ENCODE peak calls at places on chromosomes 4 and X, in five cellular contexts. One of them, this sample, is unnamed.

GRCh38 chrX:105882581-105883275 is 60.4 kb downstream of the NRK start:
- DNase-seq in AG04450: no peak
- DNase-seq in SJSA1: no peak
- DNase-seq in aorta: no peak
- DNase-seq in CD4-positive, alpha-beta T cell: no peak
- DNase-seq in this sample: no peak

GRCh38 chr4:1723131-1723801 is 1.9 kb downstream of the TACC3 start:
- DNase-seq in SJSA1: no peak
- DNase-seq in AG04450: no peak
- DNase-seq in aorta: no peak
- DNase-seq in CD4-positive, alpha-beta T cell: peak; percentile 39
- DNase-seq in this sample: peak; percentile 19

GRCh38 chr4:74886490-74886889 is 46.4 kb upstream of the PARM1 start:
- DNase-seq in CD4-positive, alpha-beta T cell: no peak
- DNase-seq in aorta: no peak
- DNase-seq in SJSA1: no peak
- DNase-seq in AG04450: no peak
- DNase-seq in this sample: no peak

GRCh38 chr4:92387459-92388069 is 83.8 kb downstream of the GRID2 start:
- DNase-seq in aorta: no peak
- DNase-seq in CD4-positive, alpha-beta T cell: no peak
- DNase-seq in SJSA1: peak; percentile 15
- DNase-seq in AG04450: peak; percentile 8
- DNase-seq in this sample: no peak

GRCh38 chr4:101604976-101605375 is 185.6 kb upstream of the BANK1 start:
- DNase-seq in AG04450: no peak
- DNase-seq in SJSA1: no peak
- DNase-seq in CD4-positive, alpha-beta T cell: no peak
- DNase-seq in aorta: no peak
- DNase-seq in this sample: no peak

GRCh38 chrX:68995386-68995779 is 166.6 kb downstream of the EFNB1 start:
- DNase-seq in CD4-positive, alpha-beta T cell: no peak
- DNase-seq in aorta: no peak
- DNase-seq in AG04450: no peak
- DNase-seq in SJSA1: no peak
- DNase-seq in this sample: no peak

GRCh38 chrX:146186540-146186939 is 368.9 kb downstream of the SLITRK2 start:
- DNase-seq in SJSA1: no peak
- DNase-seq in AG04450: no peak
- DNase-seq in CD4-positive, alpha-beta T cell: no peak
- DNase-seq in aorta: no peak
- DNase-seq in this sample: no peak

GRCh38 chrX:138487866-138488265 is 223.7 kb downstream of the FGF13 start:
- DNase-seq in SJSA1: no peak
- DNase-seq in CD4-positive, alpha-beta T cell: no peak
- DNase-seq in AG04450: no peak
- DNase-seq in aorta: no peak
- DNase-seq in this sample: no peak

GRCh38 chr4:129218355-129218754 is 122.4 kb downstream of the C4orf33 start:
- DNase-seq in SJSA1: no peak
- DNase-seq in CD4-positive, alpha-beta T cell: no peak
- DNase-seq in AG04450: no peak
- DNase-seq in aorta: no peak
- DNase-seq in this sample: no peak

GRCh38 chrX:105870465-105870864 is 48.1 kb downstream of the NRK start:
- DNase-seq in SJSA1: no peak
- DNase-seq in CD4-positive, alpha-beta T cell: no peak
- DNase-seq in aorta: no peak
- DNase-seq in AG04450: no peak
- DNase-seq in this sample: no peak

GRCh38 chr4:174352405-174352804 is 68.7 kb downstream of the CEP44 start:
- DNase-seq in AG04450: no peak
- DNase-seq in SJSA1: no peak
- DNase-seq in aorta: no peak
- DNase-seq in CD4-positive, alpha-beta T cell: no peak
- DNase-seq in this sample: no peak

GRCh38 chr4:53711916-53712315 is 120.6 kb upstream of the LNX1 start:
- DNase-seq in SJSA1: no peak
- DNase-seq in CD4-positive, alpha-beta T cell: no peak
- DNase-seq in aorta: no peak
- DNase-seq in AG04450: no peak
- DNase-seq in this sample: no peak

GRCh38 chr4:185987976-185988627 is 80.9 kb upstream of the TLR3 start:
- DNase-seq in SJSA1: no peak
- DNase-seq in AG04450: no peak
- DNase-seq in CD4-positive, alpha-beta T cell: no peak
- DNase-seq in aorta: no peak
- DNase-seq in this sample: no peak
- H3K27ac ChIP-seq in SJSA1: no peak overlapping the region
- H3K27ac ChIP-seq in AG04450: no peak overlapping the region
- H3K27ac ChIP-seq in CD4-positive, alpha-beta T cell: no peak overlapping the region
- H3K27ac ChIP-seq in aorta: no peak overlapping the region
- H3K27ac ChIP-seq in this sample: no peak overlapping the region

DNA sequence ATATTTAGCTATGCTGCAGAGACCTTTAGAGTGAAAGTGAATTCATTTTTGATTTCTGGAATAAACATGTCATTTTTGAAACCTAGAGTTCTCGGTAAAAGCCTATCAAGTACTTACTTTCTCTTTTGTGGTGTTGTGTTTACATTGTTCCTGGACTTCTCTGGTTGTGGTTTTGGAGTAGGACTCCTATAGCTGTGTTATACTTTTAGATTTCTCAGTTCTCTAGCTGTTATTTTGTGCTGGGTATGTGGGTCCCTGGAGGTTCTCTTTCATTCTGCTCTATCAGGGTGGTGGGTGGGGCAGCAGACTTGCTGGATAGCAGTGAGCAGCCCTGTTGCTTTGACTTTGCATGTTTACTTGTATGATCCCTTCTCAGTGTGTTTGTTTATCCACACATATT is 25.6 kb upstream of the MSMO1 start:
- DNase-seq in CD4-positive, alpha-beta T cell: no peak
- DNase-seq in SJSA1: peak; percentile 39
- DNase-seq in aorta: no peak
- DNase-seq in AG04450: no peak
- DNase-seq in this sample: no peak
- H3K27ac ChIP-seq in CD4-positive, alpha-beta T cell: peak overlapping the region; percentile 37
- H3K27ac ChIP-seq in SJSA1: no peak overlapping the region
- H3K27ac ChIP-seq in aorta: no peak overlapping the region
- H3K27ac ChIP-seq in AG04450: no peak overlapping the region
- H3K27ac ChIP-seq in this sample: peak overlapping the region; percentile 77

DNA sequence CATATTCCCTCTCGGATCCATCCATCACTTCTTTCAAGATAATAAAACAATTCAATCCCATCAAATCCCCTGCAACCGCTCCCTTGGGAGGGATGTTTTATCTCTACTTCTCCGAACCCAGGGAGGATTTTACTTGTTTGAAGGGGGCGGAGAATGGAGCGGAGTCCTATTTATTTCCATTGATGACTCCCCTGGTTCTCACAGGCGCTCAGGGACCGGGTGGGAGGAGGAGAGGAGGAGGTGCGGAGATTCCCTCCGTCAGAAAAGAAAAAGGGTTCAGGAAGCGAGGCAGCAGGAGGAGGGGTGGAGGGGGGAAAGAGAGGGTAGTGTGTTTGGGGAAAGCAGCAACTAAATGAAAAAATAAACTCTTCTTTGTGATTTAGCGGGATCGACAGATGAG is 2.1 kb downstream of the NDNF start:
- DNase-seq in AG04450: no peak
- DNase-seq in SJSA1: no peak
- DNase-seq in CD4-positive, alpha-beta T cell: no peak
- DNase-seq in aorta: no peak
- DNase-seq in this sample: no peak
- H3K27ac ChIP-seq in AG04450: no peak overlapping the region
- H3K27ac ChIP-seq in SJSA1: no peak overlapping the region
- H3K27ac ChIP-seq in CD4-positive, alpha-beta T cell: no peak overlapping the region
- H3K27ac ChIP-seq in aorta: no peak overlapping the region
- H3K27ac ChIP-seq in this sample: no peak overlapping the region

GRCh38 chrX:123189318-123189717 is 5.2 kb downstream of the GRIA3 start:
- DNase-seq in aorta: no peak
- DNase-seq in CD4-positive, alpha-beta T cell: no peak
- DNase-seq in AG04450: no peak
- DNase-seq in SJSA1: no peak
- DNase-seq in this sample: no peak
- H3K27ac ChIP-seq in aorta: no peak overlapping the region
- H3K27ac ChIP-seq in CD4-positive, alpha-beta T cell: no peak overlapping the region
- H3K27ac ChIP-seq in AG04450: no peak overlapping the region
- H3K27ac ChIP-seq in SJSA1: no peak overlapping the region
- H3K27ac ChIP-seq in this sample: no peak overlapping the region

GRCh38 chr4:20046931-20047677 is 204.6 kb upstream of the SLIT2 start:
- DNase-seq in SJSA1: peak; percentile 93
- DNase-seq in AG04450: no peak
- DNase-seq in CD4-positive, alpha-beta T cell: no peak
- DNase-seq in aorta: no peak
- DNase-seq in this sample: no peak
- H3K27ac ChIP-seq in SJSA1: peak overlapping the region; percentile 52
- H3K27ac ChIP-seq in AG04450: no peak overlapping the region
- H3K27ac ChIP-seq in CD4-positive, alpha-beta T cell: no peak overlapping the region
- H3K27ac ChIP-seq in aorta: no peak overlapping the region
- H3K27ac ChIP-seq in this sample: no peak overlapping the region

DNA sequence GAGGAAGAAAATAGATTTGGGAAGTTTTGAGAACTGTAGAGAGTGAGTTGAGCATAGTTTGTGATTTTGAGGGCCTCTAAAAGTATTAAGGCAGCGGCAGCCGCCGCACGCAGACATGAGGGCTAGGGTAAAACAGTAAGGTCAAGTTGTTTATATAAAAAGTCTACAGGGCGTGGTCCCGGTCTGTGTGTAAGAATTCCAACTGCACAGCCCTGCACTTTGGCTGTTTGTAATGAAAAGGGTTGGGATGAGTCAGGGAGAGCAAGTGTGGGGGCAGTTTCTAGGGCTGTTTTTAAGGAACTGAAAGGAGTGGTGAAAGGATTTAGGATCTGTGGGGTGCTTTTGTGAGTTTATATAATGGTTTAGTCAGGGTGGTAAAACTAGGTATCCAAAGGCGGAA is 55.0 kb downstream of the BEX3 start:
- DNase-seq in CD4-positive, alpha-beta T cell: no peak
- DNase-seq in SJSA1: peak; percentile 57
- DNase-seq in AG04450: peak; percentile 18
- DNase-seq in aorta: no peak
- DNase-seq in this sample: no peak
- H3K27ac ChIP-seq in CD4-positive, alpha-beta T cell: no peak overlapping the region
- H3K27ac ChIP-seq in SJSA1: peak overlapping the region; percentile 40
- H3K27ac ChIP-seq in AG04450: peak overlapping the region; percentile 47
- H3K27ac ChIP-seq in aorta: no peak overlapping the region
- H3K27ac ChIP-seq in this sample: no peak overlapping the region

GRCh38 chr4:118772149-118773081 is 63.5 kb downstream of the SEC24D start:
- DNase-seq in AG04450: no peak
- DNase-seq in CD4-positive, alpha-beta T cell: no peak
- DNase-seq in SJSA1: no peak
- DNase-seq in aorta: no peak
- DNase-seq in this sample: no peak
- H3K27ac ChIP-seq in AG04450: no peak overlapping the region
- H3K27ac ChIP-seq in CD4-positive, alpha-beta T cell: no peak overlapping the region
- H3K27ac ChIP-seq in SJSA1: no peak overlapping the region
- H3K27ac ChIP-seq in aorta: peak overlapping the region; percentile 43
- H3K27ac ChIP-seq in this sample: peak overlapping the region; percentile 20

GRCh38 chr4:90419124-90419711 is 292.0 kb downstream of the CCSER1 start:
- DNase-seq in CD4-positive, alpha-beta T cell: no peak
- DNase-seq in SJSA1: peak; percentile 14
- DNase-seq in aorta: no peak
- DNase-seq in AG04450: no peak
- DNase-seq in this sample: no peak
- H3K27ac ChIP-seq in CD4-positive, alpha-beta T cell: no peak overlapping the region
- H3K27ac ChIP-seq in SJSA1: no peak overlapping the region
- H3K27ac ChIP-seq in aorta: no peak overlapping the region
- H3K27ac ChIP-seq in AG04450: no peak overlapping the region
- H3K27ac ChIP-seq in this sample: no peak overlapping the region

GRCh38 chr4:31613946-31614623 is 893.9 kb downstream of the PCDH7 start:
- DNase-seq in AG04450: no peak
- DNase-seq in aorta: no peak
- DNase-seq in CD4-positive, alpha-beta T cell: no peak
- DNase-seq in SJSA1: peak; percentile 28
- DNase-seq in this sample: no peak
- H3K27ac ChIP-seq in AG04450: no peak overlapping the region
- H3K27ac ChIP-seq in aorta: no peak overlapping the region
- H3K27ac ChIP-seq in CD4-positive, alpha-beta T cell: no peak overlapping the region
- H3K27ac ChIP-seq in SJSA1: no peak overlapping the region
- H3K27ac ChIP-seq in this sample: no peak overlapping the region

This sample was measured in right lobe of liver.